ENCODE peak calls at places on chromosomes 7 and 10, in six cellular contexts. H is mucosa of descending colon; T is activated T-helper 1 cell treated with anti-CD3 and anti-CD28 coated beads, Interleukin-12 subunit alpha, Interleukin-12 subunit beta, Interleukin-2, Interleukin-4 antibody, amounts not matched to agents 30 ng/mL and 10 ng/mL and 1 ng/mL, durations not matched to agents 14 hours and 24 hours and 36 hours; Q is stimulated activated CD8-positive, alpha-beta memory T cell treated with anti-CD3 and anti-CD28 coated beads, Interleukin-15, amount 100 ng/mL, for 24 hours; K is GM23248; P is glutamatergic neuron. F is an unnamed sample.

GRCh38 chr10:78310481-78311080 is 276.9 kb downstream of the RPS24 start:
- DNase-seq in Q (no peak), P (no peak), H (no peak), K (no peak), T (no peak), F (no peak)

GRCh38 chr10:69684020-69684980 is 54.3 kb downstream of the FAM241B start:
- DNase-seq in H (peak), K (peak), T (no peak), Q (no peak), P (no peak), F (no peak)

GRCh38 chr10:121668336-121669009 is 70.2 kb upstream of the FGFR2 start:
- DNase-seq in T (no peak), P (peak), H (no peak), K (no peak), Q (no peak), F (no peak)

GRCh38 chr10:44571701-44572100 is 186.8 kb upstream of the CXCL12 start:
- DNase-seq in H (no peak), K (peak), Q (no peak), T (no peak), P (no peak), F (no peak)

GRCh38 chr7:30974605-30975256 is 11.0 kb downstream of the GHRHR start:
- DNase-seq in Q (no peak), T (peak), P (peak), K (peak), H (no peak), F (peak)

GRCh38 chr7:112889834-112890438 is 99.7 kb upstream of the TMEM168 start:
- DNase-seq in T (no peak), Q (no peak), K (no peak), H (no peak), P (no peak), F (no peak)

GRCh38 chr10:90847436-90847835 is 10.4 kb downstream of the HTR7 start:
- DNase-seq in H (no peak), Q (no peak), K (peak), T (no peak), P (no peak), F (no peak)

GRCh38 chr7:128014864-128015263 is 16.4 kb downstream of the LRRC4 start:
- DNase-seq in P (peak), Q (no peak), H (no peak), K (no peak), T (no peak), F (no peak)

GRCh38 chr10:132421377-132422168 is 24.6 kb downstream of the PWWP2B start:
- DNase-seq in P (peak), Q (no peak), T (no peak), K (peak), H (peak), F (no peak)

GRCh38 chr10:34206602-34207268 is 608.4 kb downstream of the PARD3 start:
- DNase-seq in Q (no peak), P (no peak), H (no peak), T (no peak), K (no peak), F (no peak)

GRCh38 chr7:105210721-105211205 is 178.0 kb downstream of the SRPK2 start:
- DNase-seq in K (no peak), P (no peak), H (no peak), T (no peak), Q (no peak), F (no peak)

GRCh38 chr10:73287441-73287840 is 35.0 kb upstream of the MRPS16 start:
- DNase-seq in T (no peak), K (no peak), Q (no peak), H (no peak), P (no peak), F (no peak)

GRCh38 chr10:121088524-121088923 is 237.4 kb downstream of the WDR11 start:
- DNase-seq in H (no peak), T (no peak), P (peak), K (peak), Q (no peak), F (no peak)

GRCh38 chr7:102891693-102892261 is 21.0 kb upstream of the LRRC17 start:
- DNase-seq in P (no peak), Q (no peak), H (no peak), K (peak), T (no peak), F (no peak)